ENCODE peak calls at places on chromosomes 3 and 15, in seven cellular contexts. V is astrocyte, E is IMR-90, F is Right ventricle myocardium superior, L is 8988T, A is GM12865, I is NCI-H1092. O is an unnamed sample.

GRCh38 chr15:98649621-98649995 is 1.3 kb downstream of the IGF1R start:
- DNase-seq in V (no peak), E (no peak), F (peak), L (peak), A (peak), I (no peak), O (no peak)

GRCh38 chr3:120622870-120623718 is 27.0 kb downstream of the NDUFB4 start:
- DNase-seq in V (peak), E (peak), F (no peak), L (no peak), A (peak), I (no peak), O (no peak)

GRCh38 chr15:85976986-85977385 is 102.7 kb upstream of the AGBL1 start:
- DNase-seq in V (peak), E (no peak), F (no peak), L (no peak), A (no peak), I (no peak), O (no peak)

GRCh38 chr3:31911643-31912042 is 69.4 kb downstream of the OSBPL10 start:
- DNase-seq in V (no peak), E (peak), F (no peak), L (no peak), A (no peak), I (no peak), O (no peak)

GRCh38 chr15:65856821-65857455 is 12.4 kb upstream of the RAB11A start:
- DNase-seq in V (peak), E (peak), F (peak), L (no peak), A (peak), I (no peak), O (peak)

GRCh38 chr15:47820047-47820779 is 102.9 kb downstream of the SEMA6D start:
- DNase-seq in V (peak), E (peak), F (no peak), L (no peak), A (no peak), I (no peak), O (no peak)

GRCh38 chr3:117439812-117440211 is 730.2 kb downstream of the TUSC7 start:
- DNase-seq in V (peak), E (peak), F (no peak), L (no peak), A (no peak), I (peak), O (no peak)

GRCh38 chr3:61315874-61316273 is 64.6 kb upstream of the FHIT start:
- DNase-seq in V (no peak), E (no peak), F (peak), L (no peak), A (peak), I (no peak), O (no peak)

GRCh38 chr3:37741644-37742043 is 120.0 kb upstream of the CTDSPL start:
- DNase-seq in V (no peak), E (no peak), F (peak), L (peak), A (no peak), I (peak), O (peak)

GRCh38 chr3:119469378-119470189 is 821 bp downstream of the POGLUT1 start:
- DNase-seq in V (peak), E (peak), F (no peak), L (no peak), A (peak), I (no peak), O (no peak)

GRCh38 chr3:43497905-43498365 is 123.9 kb downstream of the ANO10 start:
- DNase-seq in V (peak), E (peak), F (no peak), L (no peak), A (no peak), I (no peak), O (no peak)

GRCh38 chr3:51706788-51707731 is at the start of gene GRM2:
- DNase-seq in V (peak), E (peak), F (peak), L (peak), A (no peak), I (peak), O (peak)

GRCh38 chr3:127546970-127547733 is 43.4 kb downstream of the TPRA1 start:
- DNase-seq in V (no peak), E (no peak), F (peak), L (no peak), A (no peak), I (no peak), O (no peak)

GRCh38 chr3:10352146-10352911 is 31.4 kb upstream of the SEC13 start:
- DNase-seq in V (peak), E (peak), F (peak), L (no peak), A (no peak), I (no peak), O (peak)

GRCh38 chr3:43922374-43922773 is 231.6 kb downstream of the ABHD5 start:
- DNase-seq in V (no peak), E (no peak), F (no peak), L (no peak), A (no peak), I (no peak), O (no peak)

GRCh38 chr3:64432870-64433269 is 207.6 kb upstream of the PRICKLE2 start:
- DNase-seq in V (no peak), E (no peak), F (no peak), L (no peak), A (no peak), I (no peak), O (no peak)

GRCh38 chr15:70701891-70702568 is 61.3 kb downstream of the UACA start:
- DNase-seq in V (peak), E (peak), F (no peak), L (no peak), A (no peak), I (no peak), O (no peak)

GRCh38 chr3:171809513-171810277 is 588 bp downstream of the PLD1 start:
- DNase-seq in V (peak), E (peak), F (peak), L (peak), A (peak), I (no peak), O (peak)

GRCh38 chr15:28106294-28107110 is 7.4 kb upstream of the OCA2 start:
- DNase-seq in V (no peak), E (no peak), F (no peak), L (no peak), A (no peak), I (no peak), O (peak)

GRCh38 chr3:14627815-14628214 is 23.7 kb upstream of the CCDC174 start:
- DNase-seq in V (no peak), E (no peak), F (no peak), L (no peak), A (no peak), I (no peak), O (no peak)

GRCh38 chr15:70171224-70171886 is 73.6 kb upstream of the TLE3 start:
- DNase-seq in V (no peak), E (no peak), F (peak), L (no peak), A (no peak), I (no peak), O (peak)

GRCh38 chr3:61858054-61858453 is 296.7 kb downstream of the PTPRG start:
- DNase-seq in V (peak), E (peak), F (no peak), L (no peak), A (no peak), I (no peak), O (no peak)

GRCh38 chr15:101201411-101202174 is 50.3 kb downstream of the CHSY1 start:
- DNase-seq in V (peak), E (peak), F (peak), L (no peak), A (no peak), I (no peak), O (peak)

GRCh38 chr3:124504332-124505059 is 225.8 kb upstream of the UMPS start:
- DNase-seq in V (peak), E (peak), F (peak), L (no peak), A (no peak), I (no peak), O (no peak)

GRCh38 chr3:182729903-182730674 is 63.2 kb upstream of the ATP11B start:
- DNase-seq in V (no peak), E (no peak), F (no peak), L (no peak), A (peak), I (no peak), O (no peak)

GRCh38 chr3:44092497-44092896 is 149.2 kb upstream of the TOPAZ1 start:
- DNase-seq in V (no peak), E (no peak), F (no peak), L (no peak), A (no peak), I (no peak), O (no peak)

GRCh38 chr15:41878355-41878699 is 15.5 kb downstream of the SPTBN5 start:
- DNase-seq in V (no peak), E (no peak), F (peak), L (no peak), A (no peak), I (peak), O (no peak)